ENCODE peak calls at places on chromosomes 6 and 20, in ten cellular contexts. L is tibial artery; S is CD4-positive, alpha-beta T cell; T is HepG2; Z is H1; C is lower lobe of right lung; Q is vagina; O is A549; E is HAP-1; I is left lung. K is an unnamed sample.

GRCh38 chr6:27811383-27811782 is 100.8 kb downstream of the OR2B2 start:
- DNase-seq in L (no peak), S (no peak), T (no peak), Z (no peak), C (no peak), Q (no peak), O (no peak), E (no peak), I (no peak), K (no peak)

GRCh38 chr20:31835977-31836852 is 9.2 kb downstream of the FOXS1 start:
- DNase-seq in L (peak; percentile 92), S (no peak), T (peak; percentile 59), Z (no peak), C (peak; percentile 73), Q (no peak), O (peak; percentile 56), E (no peak), I (peak; percentile 89), K (no peak)

GRCh38 chr6:124040655-124041054 is 237.0 kb downstream of the NKAIN2 start:
- DNase-seq in L (no peak), S (no peak), T (no peak), Z (no peak), C (no peak), Q (no peak), O (no peak), E (no peak), I (no peak), K (no peak)

GRCh38 chr6:28355743-28356665 is 6.3 kb downstream of the ZKSCAN3 start:
- DNase-seq in L (peak; percentile 68), S (peak; percentile 44), T (peak; percentile 90), Z (peak; percentile 76), C (peak; percentile 72), Q (no peak), O (peak; percentile 48), E (peak; percentile 79), I (peak; percentile 75), K (peak; percentile 32)

GRCh38 chr6:129567374-129567773 is 142.6 kb downstream of the ARHGAP18 start:
- DNase-seq in L (peak; percentile 44), S (no peak), T (peak; percentile 23), Z (peak; percentile 81), C (no peak), Q (no peak), O (no peak), E (peak; percentile 33), I (no peak), K (no peak)

GRCh38 chr20:64005394-64005793 is 24.5 kb downstream of the PRPF6 start:
- DNase-seq in L (no peak), S (no peak), T (no peak), Z (no peak), C (no peak), Q (no peak), O (no peak), E (no peak), I (no peak), K (no peak)

GRCh38 chr20:41155267-41155666 is 17.9 kb downstream of the PLCG1 start:
- DNase-seq in L (no peak), S (no peak), T (no peak), Z (no peak), C (no peak), Q (no peak), O (no peak), E (no peak), I (no peak), K (no peak)

GRCh38 chr6:7260291-7261029 is 52.5 kb downstream of the SSR1 start:
- DNase-seq in L (peak; percentile 17), S (no peak), T (no peak), Z (no peak), C (no peak), Q (no peak), O (no peak), E (no peak), I (peak; percentile 15), K (no peak)

GRCh38 chr20:23101696-23102095 is 15.6 kb upstream of the CD93 start:
- DNase-seq in L (no peak), S (no peak), T (no peak), Z (no peak), C (no peak), Q (no peak), O (no peak), E (no peak), I (no peak), K (no peak)

GRCh38 chr6:117677553-117678131 is 2.4 kb downstream of the NUS1 start:
- DNase-seq in L (no peak), S (no peak), T (no peak), Z (no peak), C (no peak), Q (no peak), O (no peak), E (no peak), I (no peak), K (no peak)

GRCh38 chr20:21103582-21104465 is 2.3 kb downstream of the LINC00237 start:
- DNase-seq in L (no peak), S (no peak), T (no peak), Z (peak; percentile 59), C (no peak), Q (no peak), O (no peak), E (no peak), I (no peak), K (no peak)

DNA sequence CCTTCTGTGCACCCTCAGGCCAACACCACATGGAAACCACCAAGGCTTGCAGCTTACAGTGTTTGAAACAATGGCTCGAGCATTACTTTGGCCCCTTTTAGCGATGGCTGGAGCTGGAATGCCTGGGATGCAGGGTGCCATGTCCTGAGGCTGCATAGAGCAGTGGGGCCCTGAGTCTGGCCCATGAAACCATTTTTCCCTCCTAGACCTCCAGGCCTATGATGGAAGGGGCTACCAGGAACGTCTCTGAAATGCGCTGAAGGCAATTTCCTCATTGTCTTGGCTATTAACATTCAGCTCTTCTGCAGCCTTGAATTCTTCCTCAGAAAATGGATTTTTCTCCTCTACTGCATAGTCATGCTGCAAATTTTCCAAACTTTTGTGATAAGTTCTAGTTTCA is 29.9 kb upstream of the SERINC1 start:
- DNase-seq in L (no peak), S (no peak), T (no peak), Z (no peak), C (no peak), Q (no peak), O (no peak), E (no peak), I (no peak), K (no peak)
- H3K9me3 ChIP-seq in L (no peaks in the 10 kb centered on the region), S (peaks cover 46% of the 10 kb centered on the region), T (peaks cover 41% of the 10 kb centered on the region), Z (peaks cover 41% of the 10 kb centered on the region), C (peaks cover 48% of the 10 kb centered on the region), Q (peaks cover 13% of the 10 kb centered on the region), O (no peaks in the 10 kb centered on the region), E (no peaks in the 10 kb centered on the region), I (no peaks in the 10 kb centered on the region), K (peaks cover 6% of the 10 kb centered on the region)

GRCh38 chr6:367891-368630 is 23.5 kb upstream of the IRF4 start:
- DNase-seq in L (no peak), S (no peak), T (no peak), Z (no peak), C (no peak), Q (no peak), O (no peak), E (no peak), I (no peak), K (no peak)
- H3K9me3 ChIP-seq in L (no peaks in the 10 kb centered on the region), S (no peaks in the 10 kb centered on the region), T (no peaks in the 10 kb centered on the region), Z (peaks cover 48% of the 10 kb centered on the region), C (peaks cover 10% of the 10 kb centered on the region), Q (no peaks in the 10 kb centered on the region), O (peaks cover 2% of the 10 kb centered on the region), E (peaks cover 23% of the 10 kb centered on the region), I (no peaks in the 10 kb centered on the region), K (no peaks in the 10 kb centered on the region)

DNA sequence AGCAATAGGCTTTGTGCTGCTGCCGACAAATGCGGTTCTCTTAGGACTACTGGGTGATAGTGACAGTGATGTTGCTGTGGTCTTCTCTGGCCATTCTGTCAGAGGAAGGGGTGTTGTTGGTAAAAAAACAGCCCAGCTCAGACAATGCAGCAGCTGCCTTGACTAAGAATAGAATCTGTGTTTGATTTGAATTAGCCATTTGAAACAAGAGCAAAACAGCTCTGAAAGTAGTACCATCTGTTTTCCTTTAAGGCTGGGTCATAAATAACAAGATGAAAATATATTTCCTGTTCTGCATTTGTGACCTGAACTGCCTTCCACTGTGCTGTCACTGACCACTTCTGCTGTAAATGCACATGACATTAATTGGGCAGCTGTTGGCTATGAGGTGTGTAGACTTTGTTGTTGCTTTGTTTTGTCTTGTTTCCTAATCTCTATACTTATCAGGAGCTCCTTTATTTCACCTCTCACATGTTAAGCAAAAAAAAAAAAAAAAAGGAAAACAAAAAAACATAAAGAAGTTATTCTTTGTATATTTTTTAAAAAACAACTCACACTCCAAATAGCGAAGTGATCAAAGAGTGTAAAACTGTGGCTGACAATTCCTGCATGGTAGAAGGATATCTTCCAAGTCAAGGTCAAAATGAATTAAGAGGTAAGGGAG is 497.7 kb upstream of the ARID1B start:
- DNase-seq in L (no peak), S (no peak), T (no peak), Z (no peak), C (no peak), Q (no peak), O (no peak), E (no peak), I (no peak), K (no peak)
- H3K9me3 ChIP-seq in L (no peaks in the 10 kb centered on the region), S (no peaks in the 10 kb centered on the region), T (peaks cover 7% of the 10 kb centered on the region), Z (no peaks in the 10 kb centered on the region), C (no peaks in the 10 kb centered on the region), Q (no peaks in the 10 kb centered on the region), O (no peaks in the 10 kb centered on the region), E (no peaks in the 10 kb centered on the region), I (no peaks in the 10 kb centered on the region), K (no peaks in the 10 kb centered on the region)

DNA sequence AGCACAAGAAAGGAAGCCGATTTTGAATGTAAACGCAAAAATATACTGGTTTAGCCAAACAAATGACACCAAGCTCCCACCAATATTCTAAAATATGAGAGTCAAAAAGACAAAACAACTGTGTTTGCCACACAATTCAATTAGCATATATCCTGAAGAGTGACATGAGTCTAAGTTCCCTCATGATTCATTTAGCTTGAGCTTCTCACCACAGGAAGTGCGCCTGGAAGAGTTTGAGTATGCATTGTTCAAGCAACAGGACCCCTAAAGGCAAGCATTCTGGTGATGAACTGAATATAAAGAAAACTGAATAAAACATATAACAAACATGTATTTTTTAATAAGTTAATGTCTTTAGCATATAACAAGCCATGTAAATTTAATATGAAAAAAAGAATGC is 115.2 kb upstream of the RUNX2 start:
- DNase-seq in L (no peak), S (no peak), T (no peak), Z (no peak), C (no peak), Q (no peak), O (no peak), E (no peak), I (no peak), K (no peak)
- H3K9me3 ChIP-seq in L (no peaks in the 10 kb centered on the region), S (peaks cover 9% of the 10 kb centered on the region), T (peaks cover 19% of the 10 kb centered on the region), Z (peaks cover 2% of the 10 kb centered on the region), C (peaks cover 22% of the 10 kb centered on the region), Q (peaks cover 4% of the 10 kb centered on the region), O (no peaks in the 10 kb centered on the region), E (no peaks in the 10 kb centered on the region), I (no peaks in the 10 kb centered on the region), K (no peaks in the 10 kb centered on the region)

DNA sequence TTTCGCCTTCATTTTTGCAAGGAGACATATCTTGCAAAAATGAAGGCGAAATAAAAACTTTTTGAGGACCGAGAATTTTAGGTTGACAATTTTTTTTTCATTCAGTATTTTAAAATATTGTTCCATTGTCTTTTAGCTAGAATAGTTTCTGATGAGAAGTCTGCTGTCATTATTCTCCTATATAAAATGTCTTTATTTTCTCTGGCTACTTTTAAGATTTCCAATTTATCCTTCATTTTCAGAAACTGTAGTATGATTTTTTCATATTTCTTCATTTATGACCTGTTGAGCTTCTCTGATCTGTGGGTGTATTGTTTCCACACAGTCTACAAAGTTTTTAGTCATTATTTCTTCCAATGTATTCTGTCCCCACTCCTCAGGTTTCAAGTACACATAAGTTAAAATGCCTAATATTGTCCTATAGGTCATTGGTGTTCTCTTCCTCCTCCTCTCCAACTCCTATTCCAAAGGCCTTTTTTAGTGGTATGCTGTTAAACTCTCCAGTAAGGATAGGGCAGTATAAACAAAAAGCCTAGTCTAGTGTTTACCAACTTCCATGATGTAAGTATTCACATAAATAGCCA is 15.7 kb downstream of the AHI1 start:
- DNase-seq in L (no peak), S (no peak), T (no peak), Z (no peak), C (no peak), Q (no peak), O (no peak), E (peak; percentile 32), I (no peak), K (no peak)
- H3K9me3 ChIP-seq in L (no peaks in the 10 kb centered on the region), S (peaks cover 37% of the 10 kb centered on the region), T (peaks cover 62% of the 10 kb centered on the region), Z (peaks cover 44% of the 10 kb centered on the region), C (peaks cover 31% of the 10 kb centered on the region), Q (peaks cover 7% of the 10 kb centered on the region), O (peaks cover 59% of the 10 kb centered on the region), E (peaks cover 22% of the 10 kb centered on the region), I (no peaks in the 10 kb centered on the region), K (peaks cover 6% of the 10 kb centered on the region)